ENCODE peak calls at places on chromosomes 16 and 17, in ten cellular contexts. O, K, Z, L, V, E, Q, J, P and F are unnamed samples.

GRCh38 chr17:73043686-73044581 is 48.6 kb downstream of the SLC39A11 start:
- DNase-seq in O (peak), K (no peak), Z (peak), L (no peak), V (no peak), E (no peak), Q (no peak), J (no peak), P (no peak), F (no peak)

GRCh38 chr17:45311762-45312476 is 4.9 kb downstream of the MAP3K14 start:
- DNase-seq in O (peak), K (no peak), Z (peak), L (peak), V (no peak), E (peak), Q (no peak), J (no peak), P (no peak), F (no peak)

GRCh38 chr17:76384987-76385891 is 830 bp downstream of the SPHK1 start:
- DNase-seq in O (peak), K (no peak), Z (peak), L (no peak), V (peak), E (peak), Q (peak), J (no peak), P (no peak), F (no peak)

GRCh38 chr16:47887496-47887895 is 268.3 kb downstream of the ABCC12 start:
- DNase-seq in O (peak), K (peak), Z (peak), L (no peak), V (no peak), E (no peak), Q (no peak), J (no peak), P (no peak), F (no peak)

GRCh38 chr17:80717661-80718060 is 173.0 kb downstream of the RPTOR start:
- DNase-seq in O (no peak), K (peak), Z (no peak), L (no peak), V (no peak), E (no peak), Q (no peak), J (no peak), P (no peak), F (no peak)

GRCh38 chr17:66767164-66767933 is 67.6 kb upstream of the CACNG5 start:
- DNase-seq in O (no peak), K (no peak), Z (no peak), L (no peak), V (no peak), E (no peak), Q (no peak), J (no peak), P (no peak), F (no peak)

GRCh38 chr16:10485698-10486382 is 94.6 kb downstream of the EMP2 start:
- DNase-seq in O (no peak), K (no peak), Z (peak), L (no peak), V (no peak), E (no peak), Q (no peak), J (no peak), P (no peak), F (no peak)

GRCh38 chr17:76039121-76039520 is 12.0 kb upstream of the EVPL start:
- DNase-seq in O (no peak), K (no peak), Z (no peak), L (no peak), V (no peak), E (no peak), Q (no peak), J (no peak), P (no peak), F (no peak)

GRCh38 chr17:19311421-19312215 is 50.9 kb downstream of the B9D1 start:
- DNase-seq in O (peak), K (no peak), Z (no peak), L (no peak), V (no peak), E (no peak), Q (no peak), J (no peak), P (no peak), F (no peak)

GRCh38 chr17:31416503-31416923 is 25.0 kb downstream of the RAB11FIP4 start:
- DNase-seq in O (no peak), K (no peak), Z (no peak), L (no peak), V (no peak), E (no peak), Q (no peak), J (peak), P (no peak), F (no peak)

GRCh38 chr17:29617125-29617480 is 5.6 kb downstream of the CORO6 start:
- DNase-seq in O (peak), K (peak), Z (no peak), L (peak), V (no peak), E (peak), Q (peak), J (peak), P (no peak), F (no peak)
- TF ChIP-seq CTCF in O (peak), K (peak), Z (peak), L (peak), V (no peak), E (peak), Q (no peak), J (peak), P (peak), F (peak)

DNA sequence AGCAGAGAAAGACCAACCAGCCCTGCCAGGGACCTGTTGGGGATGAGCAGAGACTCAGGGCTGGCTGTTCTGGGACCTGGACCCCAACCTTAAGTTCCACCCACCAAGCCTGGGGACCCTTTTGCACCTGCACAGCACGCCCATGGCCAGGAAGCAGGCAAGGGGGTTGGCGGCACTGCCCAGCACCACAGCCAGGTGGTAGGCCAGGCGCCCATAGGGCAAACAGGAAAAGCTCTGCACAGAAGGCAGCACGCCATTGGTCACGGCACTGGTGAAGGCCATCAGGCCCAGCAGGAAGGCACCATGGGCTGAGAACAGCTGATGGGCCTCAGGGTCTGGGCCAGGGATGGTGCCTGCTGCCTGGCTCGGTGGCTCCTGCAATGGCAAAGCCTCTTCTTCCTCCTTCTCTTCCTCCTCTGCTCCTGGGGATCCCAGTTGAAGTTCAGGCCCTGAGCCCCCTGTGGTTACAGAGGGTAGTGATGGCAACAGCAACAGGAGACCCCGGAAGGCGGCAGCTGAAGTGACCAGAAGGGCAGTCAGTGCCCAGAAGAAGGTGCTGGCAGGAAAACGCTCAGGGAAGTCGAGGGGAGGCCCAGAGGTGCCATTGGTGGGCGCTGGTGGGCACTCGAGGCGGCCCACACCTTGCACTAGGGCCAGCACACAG is 1.7 kb downstream of the SLC52A1 start:
- DNase-seq in O (no peak), K (no peak), Z (no peak), L (no peak), V (no peak), E (no peak), Q (no peak), J (no peak), P (no peak), F (no peak)
- TF ChIP-seq CTCF in O (no peak), K (no peak), Z (no peak), L (no peak), V (no peak), E (no peak), Q (no peak), J (no peak), P (no peak), F (no peak)

DNA sequence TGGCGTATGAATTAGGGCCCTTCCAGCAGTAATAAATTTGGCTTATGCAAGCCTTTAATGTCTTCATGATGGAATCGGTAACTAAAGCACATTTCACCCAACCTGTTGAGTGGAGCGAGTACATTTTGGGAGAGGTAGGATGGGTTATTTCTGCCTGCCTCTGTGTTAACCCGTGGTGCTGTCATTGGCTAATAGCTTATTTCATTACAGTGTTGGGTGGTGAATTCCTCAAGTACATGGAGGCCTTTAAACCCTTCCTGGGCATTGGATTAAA is 17.8 kb upstream of the TBKBP1 start:
- DNase-seq in O (no peak), K (no peak), Z (no peak), L (no peak), V (no peak), E (no peak), Q (no peak), J (no peak), P (no peak), F (no peak)
- TF ChIP-seq CTCF in O (no peak), K (no peak), Z (no peak), L (no peak), V (no peak), E (no peak), Q (no peak), J (no peak), P (no peak), F (no peak)

GRCh38 chr16:54061454-54061853 is 225.1 kb downstream of the IRX3 start:
- DNase-seq in O (no peak), K (no peak), Z (no peak), L (no peak), V (no peak), E (no peak), Q (no peak), J (no peak), P (no peak), F (no peak)

GRCh38 chr16:54063374-54063773 is 223.2 kb downstream of the IRX3 start:
- DNase-seq in O (no peak), K (no peak), Z (no peak), L (no peak), V (no peak), E (no peak), Q (no peak), J (no peak), P (no peak), F (no peak)

GRCh38 chr16:54060599-54061355 is 225.8 kb downstream of the IRX3 start:
- DNase-seq in O (no peak), K (no peak), Z (no peak), L (no peak), V (no peak), E (no peak), Q (no peak), J (no peak), P (no peak), F (no peak)

GRCh38 chr16:54059319-54059718 is 227.3 kb downstream of the IRX3 start:
- DNase-seq in O (no peak), K (no peak), Z (no peak), L (no peak), V (no peak), E (no peak), Q (no peak), J (no peak), P (no peak), F (no peak)

DNA sequence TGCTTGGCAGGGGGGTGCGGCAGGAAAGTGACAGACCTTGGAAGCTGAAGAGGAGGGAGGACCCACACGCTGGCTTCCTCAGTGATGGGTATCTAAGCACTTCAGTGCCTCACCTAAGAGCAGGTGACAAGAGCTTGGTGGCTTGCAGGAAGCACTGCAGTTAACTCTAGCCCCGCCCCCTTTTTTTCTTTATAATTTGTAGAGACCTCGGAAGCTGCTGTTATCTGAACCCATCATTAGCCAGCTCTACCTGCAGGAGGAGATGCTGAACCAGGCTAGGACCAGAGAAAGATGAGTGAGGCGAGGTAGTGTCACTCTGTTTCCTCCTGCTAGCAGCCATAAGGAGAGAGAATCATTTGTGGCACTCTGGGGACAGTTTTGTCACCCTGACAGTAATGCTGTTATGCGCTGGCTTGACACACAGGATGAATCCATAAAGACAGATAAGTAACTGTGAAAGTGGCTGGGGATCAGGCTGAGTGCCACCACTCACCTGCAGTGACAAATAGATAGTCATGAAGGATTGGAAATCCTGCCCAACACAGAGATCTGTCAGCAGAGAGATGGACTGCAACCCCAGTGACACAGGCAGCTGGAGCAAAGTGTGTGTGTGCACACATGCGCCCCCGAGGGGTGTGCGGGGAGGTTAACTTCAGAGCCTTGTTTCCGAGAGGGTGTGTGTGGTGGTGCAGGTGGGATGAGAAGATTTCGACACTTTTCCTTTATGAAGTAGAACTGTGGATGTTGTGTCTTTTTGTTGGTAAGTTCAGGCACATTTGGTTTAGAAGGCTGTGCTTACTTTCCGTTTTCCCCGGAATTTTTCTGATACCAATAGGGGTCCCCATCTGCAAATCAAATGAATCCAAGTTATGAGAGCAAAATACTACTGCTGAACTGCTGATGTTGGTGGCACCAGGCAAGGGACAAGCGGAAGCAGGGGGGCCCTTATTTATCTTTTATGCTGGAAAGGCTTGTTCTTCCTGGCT is 223.9 kb downstream of the IRX3 start:
- DNase-seq in O (peak), K (no peak), Z (no peak), L (no peak), V (no peak), E (no peak), Q (no peak), J (no peak), P (no peak), F (no peak)
- TF ChIP-seq CTCF in O (no peak), K (no peak), Z (no peak), L (no peak), V (no peak), E (no peak), Q (no peak), J (peak), P (no peak), F (no peak)

GRCh38 chr16:1283996-1284592 is 25.3 kb upstream of the UBE2I start:
- DNase-seq in O (no peak), K (no peak), Z (no peak), L (no peak), V (no peak), E (no peak), Q (no peak), J (no peak), P (no peak), F (no peak)

GRCh38 chr16:1283296-1283695 is 26.1 kb upstream of the UBE2I start:
- DNase-seq in O (no peak), K (no peak), Z (no peak), L (no peak), V (no peak), E (no peak), Q (no peak), J (no peak), P (no peak), F (no peak)

GRCh38 chr16:1287982-1288670 is 21.3 kb upstream of the UBE2I start:
- DNase-seq in O (peak), K (no peak), Z (no peak), L (no peak), V (no peak), E (no peak), Q (no peak), J (no peak), P (no peak), F (no peak)

GRCh38 chr16:1286492-1287094 is 22.8 kb upstream of the UBE2I start:
- DNase-seq in O (no peak), K (no peak), Z (no peak), L (no peak), V (no peak), E (no peak), Q (no peak), J (no peak), P (no peak), F (no peak)

DNA sequence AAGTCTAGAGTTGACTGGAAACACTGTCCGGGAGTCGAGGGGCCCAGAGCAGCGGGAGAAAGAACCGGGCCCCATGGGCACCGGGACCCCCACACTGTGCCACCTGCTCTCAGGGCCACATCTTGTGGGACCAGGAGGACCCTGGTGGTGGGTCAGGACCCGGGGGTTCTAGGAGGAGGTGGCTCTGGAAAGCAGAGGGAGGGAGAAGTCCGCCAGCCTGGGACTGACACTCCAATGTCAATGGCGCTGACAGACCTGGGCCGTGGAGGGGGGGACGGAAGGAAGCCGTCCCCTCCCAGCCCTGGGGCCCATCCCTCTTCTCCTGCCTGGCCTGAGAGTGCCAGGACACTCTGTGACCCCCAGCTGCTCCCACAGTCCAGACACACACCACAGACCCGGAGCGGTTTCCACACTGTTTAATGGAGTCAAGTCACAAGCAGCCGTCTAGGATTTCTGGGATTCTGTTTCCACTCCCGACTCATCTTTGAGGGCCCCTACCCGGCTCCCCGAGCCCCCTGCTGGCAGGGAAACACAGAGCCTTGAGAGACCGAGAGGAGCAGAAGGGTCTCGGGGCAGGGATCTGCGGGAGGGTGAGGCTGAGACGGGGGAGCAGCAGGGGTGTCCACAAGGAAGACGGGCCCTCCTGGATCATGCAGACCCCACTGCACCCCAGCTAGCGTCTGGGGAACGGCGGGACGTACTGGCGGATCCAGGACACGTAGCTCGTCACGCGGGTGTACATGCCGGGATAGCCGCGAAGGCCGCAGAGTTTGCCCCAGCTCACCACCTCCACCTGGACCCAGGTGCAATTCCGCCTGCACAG is 23.6 kb upstream of the UBE2I start:
- DNase-seq in O (no peak), K (no peak), Z (no peak), L (no peak), V (no peak), E (no peak), Q (no peak), J (no peak), P (no peak), F (no peak)
- TF ChIP-seq CTCF in O (no peak), K (peak), Z (no peak), L (no peak), V (no peak), E (no peak), Q (no peak), J (no peak), P (peak), F (peak)

GRCh38 chr17:81888105-81888987 is 3.0 kb downstream of the ALYREF start:
- DNase-seq in O (no peak), K (no peak), Z (no peak), L (peak), V (no peak), E (no peak), Q (no peak), J (no peak), P (no peak), F (no peak)

GRCh38 chr17:81890447-81891302 is 711 bp downstream of the ALYREF start:
- DNase-seq in O (peak), K (no peak), Z (no peak), L (peak), V (no peak), E (no peak), Q (no peak), J (no peak), P (no peak), F (no peak)

GRCh38 chr17:81889602-81890001 is 1.8 kb downstream of the ALYREF start:
- DNase-seq in O (no peak), K (no peak), Z (no peak), L (no peak), V (no peak), E (no peak), Q (no peak), J (no peak), P (no peak), F (no peak)

GRCh38 chr17:81888988-81889595 is 2.3 kb downstream of the ALYREF start:
- DNase-seq in O (no peak), K (no peak), Z (no peak), L (peak), V (no peak), E (no peak), Q (no peak), J (no peak), P (no peak), F (no peak)

GRCh38 chr17:81891303-81891552 is 158 bp downstream of the ALYREF start:
- DNase-seq in O (no peak), K (no peak), Z (no peak), L (no peak), V (no peak), E (no peak), Q (peak), J (no peak), P (no peak), F (no peak)
- TF ChIP-seq CTCF in O (no peak), K (no peak), Z (no peak), L (no peak), V (no peak), E (no peak), Q (no peak), J (no peak), P (no peak), F (no peak)